ENCODE peak calls at places on chromosome 5, in eight cellular contexts. C is smooth muscle cell of the brain vasculature, G is RWPE1, T is GM03348, N is mesenteric fat pad, J is NCI-H774, B is A549, Q is GDM1. S is an unnamed sample.

GRCh38 chr5:68027519-68027918 is 188.0 kb upstream of the PIK3R1 start:
- DNase-seq in C (no peak), G (no peak), T (peak), N (no peak), J (no peak), B (no peak), Q (no peak), S (peak)

GRCh38 chr5:136311999-136312398 is 53.3 kb downstream of the TRPC7 start:
- DNase-seq in C (no peak), G (no peak), T (no peak), N (no peak), J (no peak), B (peak), Q (no peak), S (no peak)

GRCh38 chr5:93886098-93886806 is 144.9 kb upstream of the POU5F2 start:
- DNase-seq in C (no peak), G (no peak), T (no peak), N (no peak), J (no peak), B (no peak), Q (no peak), S (no peak)

GRCh38 chr5:140647042-140647341 is 438 bp downstream of the NDUFA2 start:
- DNase-seq in C (no peak), G (peak), T (peak), N (no peak), J (no peak), B (no peak), Q (no peak), S (no peak)

GRCh38 chr5:96781734-96782064 is 26.0 kb downstream of the ERAP1 start:
- DNase-seq in C (no peak), G (no peak), T (no peak), N (no peak), J (no peak), B (no peak), Q (no peak), S (no peak)

GRCh38 chr5:54446169-54446786 is 9.2 kb upstream of the HSPB3 start:
- DNase-seq in C (no peak), G (no peak), T (no peak), N (no peak), J (no peak), B (no peak), Q (no peak), S (no peak)

GRCh38 chr5:84437673-84438315 is 53.1 kb upstream of the EDIL3 start:
- DNase-seq in C (peak), G (peak), T (peak), N (no peak), J (no peak), B (peak), Q (no peak), S (peak)

GRCh38 chr5:96658272-96658671 is 3.9 kb upstream of the CAST start:
- DNase-seq in C (no peak), G (no peak), T (no peak), N (no peak), J (no peak), B (no peak), Q (no peak), S (no peak)

GRCh38 chr5:154446183-154447073 is 631 bp downstream of the SAP30L start:
- DNase-seq in C (peak), G (peak), T (peak), N (peak), J (no peak), B (peak), Q (no peak), S (peak)

GRCh38 chr5:125870271-125870670 is 552.9 kb upstream of the GRAMD2B start:
- DNase-seq in C (no peak), G (no peak), T (no peak), N (no peak), J (no peak), B (no peak), Q (no peak), S (no peak)

GRCh38 chr5:179163236-179164155 is 103.3 kb downstream of the ZNF354C start:
- DNase-seq in C (no peak), G (no peak), T (no peak), N (peak), J (no peak), B (no peak), Q (no peak), S (no peak)

GRCh38 chr5:127665641-127666040 is 16.8 kb downstream of the CTXN3 start:
- DNase-seq in C (no peak), G (no peak), T (peak), N (no peak), J (no peak), B (no peak), Q (no peak), S (peak)

GRCh38 chr5:132001647-132002561 is 9.6 kb downstream of the ACSL6 start:
- DNase-seq in C (no peak), G (no peak), T (no peak), N (no peak), J (no peak), B (no peak), Q (no peak), S (no peak)